ENCODE peak calls at places on chromosomes 12 and 14, in ten cellular contexts. C is Calu3, F is GM12865, J is AG09319, W is astrocyte of the cerebellum, V is natural killer cell, X is astrocyte, S is astrocyte of the spinal cord, G is sigmoid colon, I is IMR-90. T is an unnamed sample.

GRCh38 chr14:69850086-69850735 is 29.0 kb upstream of the SMOC1 start:
- DNase-seq in C (no peak), F (no peak), J (no peak), W (no peak), V (no peak), X (no peak), S (peak; percentile 3), G (no peak), I (no peak), T (no peak)

GRCh38 chr14:31926652-31927347 is 150.3 kb upstream of the ARHGAP5 start:
- DNase-seq in C (no peak), F (no peak), J (no peak), W (no peak), V (no peak), X (no peak), S (no peak), G (no peak), I (peak; percentile 16), T (no peak)

GRCh38 chr12:71954861-71955260 is 16.2 kb downstream of the TPH2 start:
- DNase-seq in C (no peak), F (no peak), J (no peak), W (no peak), V (no peak), X (no peak), S (no peak), G (no peak), I (no peak), T (no peak)

GRCh38 chr14:72678360-72678759 is 215.5 kb downstream of the DPF3 start:
- DNase-seq in C (no peak), F (no peak), J (no peak), W (no peak), V (no peak), X (peak; percentile 63), S (peak; percentile 81), G (no peak), I (peak; percentile 87), T (no peak)

GRCh38 chr12:51419473-51420228 is 5.0 kb upstream of the SLC4A8 start:
- DNase-seq in C (no peak), F (no peak), J (no peak), W (no peak), V (no peak), X (no peak), S (no peak), G (no peak), I (no peak), T (no peak)

GRCh38 chr12:100265732-100266131 is 1.1 kb downstream of the DEPDC4 start:
- DNase-seq in C (no peak), F (no peak), J (no peak), W (no peak), V (no peak), X (no peak), S (no peak), G (no peak), I (no peak), T (no peak)

GRCh38 chr14:90491221-90491867 is 94.5 kb downstream of the CALM1 start:
- DNase-seq in C (no peak), F (no peak), J (peak; percentile 5), W (no peak), V (no peak), X (peak; percentile 78), S (peak; percentile 52), G (peak; percentile 83), I (peak; percentile 58), T (peak; percentile 52)

GRCh38 chr12:16613199-16613598 is 7.2 kb upstream of the LMO3 start:
- DNase-seq in C (no peak), F (no peak), J (no peak), W (no peak), V (no peak), X (no peak), S (no peak), G (no peak), I (peak; percentile 15), T (no peak)

GRCh38 chr14:99747167-99747566 is 46.0 kb upstream of the EML1 start:
- DNase-seq in C (no peak), F (no peak), J (no peak), W (no peak), V (no peak), X (no peak), S (no peak), G (no peak), I (no peak), T (no peak)

GRCh38 chr12:68063900-68064590 is 74.8 kb downstream of the IFNG-AS1 start:
- DNase-seq in C (no peak), F (no peak), J (no peak), W (no peak), V (no peak), X (no peak), S (no peak), G (no peak), I (no peak), T (no peak)

GRCh38 chr12:59999291-59999690 is 403.5 kb downstream of the SLC16A7 start:
- DNase-seq in C (no peak), F (no peak), J (no peak), W (no peak), V (no peak), X (no peak), S (no peak), G (no peak), I (no peak), T (no peak)

GRCh38 chr12:28795306-28795705 is 353.8 kb upstream of the FAR2 start:
- DNase-seq in C (no peak), F (no peak), J (no peak), W (no peak), V (no peak), X (peak; percentile 36), S (peak; percentile 15), G (no peak), I (peak; percentile 69), T (no peak)

GRCh38 chr14:68384335-68384734 is 408.5 kb downstream of the ZFP36L1 start:
- DNase-seq in C (no peak), F (no peak), J (no peak), W (no peak), V (no peak), X (no peak), S (no peak), G (peak; percentile 89), I (no peak), T (no peak)

GRCh38 chr14:68168460-68169109 is 349.0 kb downstream of the RAD51B start:
- DNase-seq in C (no peak), F (no peak), J (no peak), W (no peak), V (no peak), X (no peak), S (no peak), G (no peak), I (no peak), T (no peak)

GRCh38 chr12:121992059-121992879 is 29.4 kb upstream of the BCL7A start:
- DNase-seq in C (peak; percentile 47), F (peak; percentile 95), J (peak; percentile 64), W (peak; percentile 93), V (no peak), X (peak; percentile 99), S (peak; percentile 97), G (no peak), I (peak; percentile 99), T (peak; percentile 92)

GRCh38 chr12:48189331-48190125 is 6.1 kb downstream of the CCDC184 start:
- DNase-seq in C (peak; percentile 71), F (peak; percentile 71), J (no peak), W (peak; percentile 62), V (peak; percentile 52), X (peak; percentile 22), S (peak; percentile 74), G (peak; percentile 80), I (peak; percentile 67), T (no peak)
- TF ChIP-seq CTCF in C (peak; percentile 46), F (peak; percentile 76), J (peak; percentile 86), W (peak; percentile 88), V (peak; percentile 84), X (peak; percentile 95), S (peak; percentile 82), G (peak; percentile 77), I (peak; percentile 75), T (peak; percentile 87)

GRCh38 chr12:54004063-54004840 is 4.3 kb downstream of the HOXC9 start:
- DNase-seq in C (no peak), F (no peak), J (no peak), W (no peak), V (no peak), X (no peak), S (no peak), G (no peak), I (no peak), T (no peak)
- TF ChIP-seq CTCF in C (no peak), F (no peak), J (no peak), W (no peak), V (no peak), X (no peak), S (no peak), G (no peak), I (no peak), T (peak; percentile 20)

GRCh38 chr12:7150356-7150755 is 20.2 kb downstream of the CLSTN3 start:
- DNase-seq in C (no peak), F (no peak), J (no peak), W (no peak), V (no peak), X (no peak), S (no peak), G (peak; percentile 45), I (no peak), T (no peak)
- TF ChIP-seq CTCF in C (no peak), F (no peak), J (no peak), W (no peak), V (no peak), X (no peak), S (no peak), G (no peak), I (no peak), T (no peak)

GRCh38 chr14:60485600-60486251 is at the start of gene C14orf39:
- DNase-seq in C (no peak), F (no peak), J (no peak), W (no peak), V (no peak), X (no peak), S (peak; percentile 63), G (no peak), I (peak; percentile 65), T (no peak)

GRCh38 chr14:60487211-60487610 is 1.3 kb upstream of the C14orf39 start:
- DNase-seq in C (no peak), F (no peak), J (no peak), W (no peak), V (no peak), X (no peak), S (no peak), G (no peak), I (no peak), T (no peak)

GRCh38 chr14:60490270-60490669 is 4.4 kb upstream of the C14orf39 start:
- DNase-seq in C (no peak), F (no peak), J (no peak), W (no peak), V (no peak), X (no peak), S (no peak), G (no peak), I (no peak), T (no peak)

GRCh38 chr14:60485057-60485599 is 735 bp downstream of the C14orf39 start:
- DNase-seq in C (no peak), F (no peak), J (no peak), W (no peak), V (no peak), X (no peak), S (no peak), G (no peak), I (no peak), T (no peak)

DNA sequence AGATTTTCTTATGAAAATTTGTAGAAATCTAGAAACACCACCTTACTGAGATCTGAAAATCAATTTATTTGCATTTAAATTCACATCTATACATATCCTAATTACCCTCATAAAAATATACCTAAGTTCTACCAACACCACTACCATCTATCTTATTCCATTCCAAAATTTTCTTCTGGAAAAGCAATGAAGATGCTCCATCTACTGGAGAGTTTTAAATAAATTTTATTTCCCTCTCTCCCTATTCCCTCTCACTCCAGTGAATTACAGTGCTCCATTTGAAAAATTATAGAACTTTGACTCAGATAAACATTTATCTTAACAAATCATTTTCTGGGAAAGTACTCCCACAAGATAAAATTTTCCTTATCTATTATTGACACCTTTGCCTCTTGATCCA is 2.3 kb upstream of the C14orf39 start:
- DNase-seq in C (no peak), F (no peak), J (no peak), W (no peak), V (no peak), X (no peak), S (no peak), G (no peak), I (no peak), T (no peak)
- TF ChIP-seq CTCF in C (no peak), F (no peak), J (no peak), W (no peak), V (no peak), X (no peak), S (no peak), G (no peak), I (peak; percentile 35), T (peak; percentile 63)